ENCODE peak calls at places on chromosomes 7 and 10, in six cellular contexts. D is type B pancreatic cell, Z is kidney glomerular epithelial cell, Q is kidney epithelial cell, A is mucosa of descending colon, S is cardiac fibroblast. L is an unnamed sample.
A peak's percentile ranks its signal among the peaks of the same experiment; 100 is the strongest.

GRCh38 chr10:119755446-119755845 is 29.6 kb downstream of the INPP5F start:
- DNase-seq in D (no peak), Z (no peak), Q (no peak), A (no peak), S (no peak), L (no peak)

GRCh38 chr7:35508623-35509400 is 186.1 kb downstream of the HERPUD2 start:
- DNase-seq in D (no peak), Z (no peak), Q (no peak), A (no peak), S (no peak), L (no peak)

GRCh38 chr10:42734537-42734936 is 48.1 kb upstream of the BMS1 start:
- DNase-seq in D (no peak), Z (no peak), Q (no peak), A (no peak), S (no peak), L (no peak)

GRCh38 chr7:71626206-71626605 is 494.3 kb downstream of the GALNT17 start:
- DNase-seq in D (no peak), Z (peak; percentile 9), Q (peak; percentile 53), A (no peak), S (peak; percentile 11), L (peak; percentile 55)

GRCh38 chr10:124717911-124718734 is 26.1 kb downstream of the FAM53B start:
- DNase-seq in D (no peak), Z (peak; percentile 53), Q (no peak), A (peak; percentile 62), S (no peak), L (peak; percentile 17)

GRCh38 chr7:115475774-115476407 is 554.0 kb downstream of the MDFIC start:
- DNase-seq in D (no peak), Z (no peak), Q (no peak), A (no peak), S (no peak), L (no peak)

GRCh38 chr7:24718977-24719491 is 38.2 kb downstream of the GSDME start:
- DNase-seq in D (no peak), Z (no peak), Q (no peak), A (no peak), S (no peak), L (no peak)

GRCh38 chr10:16674147-16674703 is 143.0 kb downstream of the RSU1 start:
- DNase-seq in D (no peak), Z (no peak), Q (no peak), A (no peak), S (no peak), L (no peak)

GRCh38 chr10:43857206-43857952 is 208.7 kb upstream of the ZNF32 start:
- DNase-seq in D (peak; percentile 60), Z (peak; percentile 70), Q (no peak), A (no peak), S (peak; percentile 90), L (peak; percentile 87)

GRCh38 chr10:126226205-126226604 is 162.1 kb downstream of the ADAM12 start:
- DNase-seq in D (no peak), Z (no peak), Q (no peak), A (no peak), S (no peak), L (no peak)

GRCh38 chr7:111883241-111883640 is 320.9 kb upstream of the IMMP2L start:
- DNase-seq in D (no peak), Z (no peak), Q (no peak), A (no peak), S (no peak), L (no peak)

GRCh38 chr10:101793526-101793925 is 10.3 kb upstream of the NPM3 start:
- DNase-seq in D (no peak), Z (no peak), Q (no peak), A (no peak), S (no peak), L (no peak)

GRCh38 chr7:17640730-17641377 is 299.4 kb downstream of the SNX13 start:
- DNase-seq in D (no peak), Z (no peak), Q (no peak), A (no peak), S (peak; percentile 60), L (peak; percentile 31)

GRCh38 chr7:97006146-97006950 is 995 bp downstream of the DLX6 start:
- DNase-seq in D (no peak), Z (no peak), Q (no peak), A (peak; percentile 50), S (peak; percentile 32), L (no peak)

GRCh38 chr10:47318706-47319105 is 3.5 kb upstream of the GDF2 start:
- DNase-seq in D (no peak), Z (no peak), Q (no peak), A (no peak), S (no peak), L (peak; percentile 5)